ENCODE peak calls at places on chromosomes 13 and 19, in ten cellular contexts. G is bronchial epithelial cell, B is transverse colon, S is foreskin fibroblast, K is endothelial cell, F is MCF 10A, E is AG10803, X is A549, W is sigmoid colon, A is glutamatergic neuron. H is an unnamed sample.

GRCh38 chr13:110445183-110445582 is 116.3 kb downstream of the RAB20 start:
- DNase-seq in G (peak), B (no peak), S (peak), K (no peak), F (peak), E (peak), X (no peak), W (no peak), A (no peak), H (no peak)

GRCh38 chr19:53424968-53425597 is 6.7 kb upstream of the ZNF761 start:
- DNase-seq in G (peak), B (peak), S (peak), K (peak), F (peak), E (peak), X (no peak), W (peak), A (peak), H (no peak)

GRCh38 chr19:43618921-43619261 is 538 bp downstream of the ZNF428 start:
- DNase-seq in G (no peak), B (no peak), S (no peak), K (peak), F (no peak), E (no peak), X (peak), W (no peak), A (peak), H (no peak)

GRCh38 chr13:97422118-97423054 is 11.6 kb upstream of the RAP2A start:
- DNase-seq in G (no peak), B (no peak), S (no peak), K (no peak), F (no peak), E (no peak), X (no peak), W (no peak), A (no peak), H (no peak)

GRCh38 chr19:39403331-39404312 is 3.0 kb upstream of the ZFP36 start:
- DNase-seq in G (peak), B (peak), S (peak), K (peak), F (peak), E (peak), X (peak), W (peak), A (peak), H (no peak)

GRCh38 chr13:72258340-72258981 is 391.5 kb upstream of the DACH1 start:
- DNase-seq in G (no peak), B (no peak), S (no peak), K (peak), F (no peak), E (no peak), X (no peak), W (no peak), A (peak), H (no peak)

GRCh38 chr19:1079566-1080111 is 12.7 kb downstream of the ARHGAP45 start:
- DNase-seq in G (no peak), B (peak), S (no peak), K (no peak), F (no peak), E (no peak), X (no peak), W (no peak), A (no peak), H (peak)

GRCh38 chr19:48095637-48096175 is 14.9 kb downstream of the PLA2G4C start:
- DNase-seq in G (no peak), B (no peak), S (peak), K (no peak), F (no peak), E (peak), X (no peak), W (no peak), A (no peak), H (no peak)

GRCh38 chr19:14383898-14384669 is 2.8 kb downstream of the ADGRE5 start:
- DNase-seq in G (peak), B (peak), S (peak), K (no peak), F (peak), E (peak), X (no peak), W (peak), A (no peak), H (no peak)

GRCh38 chr13:75214846-75215245 is 267.1 kb downstream of the TBC1D4 start:
- DNase-seq in G (peak), B (no peak), S (no peak), K (no peak), F (no peak), E (no peak), X (no peak), W (no peak), A (no peak), H (no peak)

GRCh38 chr19:19410553-19411550 is 5.4 kb downstream of the GATAD2A start:
- DNase-seq in G (no peak), B (no peak), S (peak), K (no peak), F (no peak), E (no peak), X (no peak), W (no peak), A (no peak), H (no peak)

GRCh38 chr19:54955356-54955755 is 8.0 kb upstream of the NLRP7 start:
- DNase-seq in G (no peak), B (no peak), S (no peak), K (no peak), F (peak), E (no peak), X (no peak), W (no peak), A (no peak), H (no peak)

GRCh38 chr19:38665219-38665931 is 17.9 kb downstream of the ACTN4 start:
- DNase-seq in G (no peak), B (no peak), S (no peak), K (no peak), F (no peak), E (no peak), X (no peak), W (no peak), A (no peak), H (no peak)

GRCh38 chr19:46371371-46371901 is 24.5 kb downstream of the PPP5C start:
- DNase-seq in G (peak), B (no peak), S (peak), K (peak), F (no peak), E (no peak), X (no peak), W (peak), A (no peak), H (peak)
- TF ChIP-seq CTCF in G (no peak), B (no peak), S (no peak), K (no peak), F (no peak), E (no peak), X (no peak), W (no peak), A (no peak), H (peak)

DNA sequence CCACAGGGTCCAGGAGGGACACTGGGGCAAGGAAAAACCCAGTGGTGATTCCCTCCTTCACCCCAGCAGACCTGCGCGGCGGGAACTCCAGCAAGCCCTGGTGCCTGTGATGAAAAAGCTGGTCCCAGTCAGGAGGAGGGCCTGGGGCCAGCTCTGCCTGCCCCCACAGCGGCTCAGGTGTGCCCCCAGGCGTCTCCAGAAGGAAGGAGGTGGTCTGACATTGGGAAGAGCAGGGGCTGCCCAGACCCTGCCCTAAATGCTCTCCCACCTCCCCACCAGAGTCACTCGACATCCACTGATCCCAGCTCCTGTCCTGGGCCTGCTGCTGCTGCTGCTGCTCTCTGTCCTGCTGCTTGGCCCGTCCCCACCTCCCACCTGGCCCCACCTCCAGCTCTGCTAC is 6.2 kb downstream of the PTH2 start:
- DNase-seq in G (no peak), B (no peak), S (no peak), K (no peak), F (no peak), E (no peak), X (no peak), W (no peak), A (no peak), H (no peak)
- TF ChIP-seq CTCF in G (no peak), B (no peak), S (no peak), K (no peak), F (no peak), E (no peak), X (no peak), W (no peak), A (no peak), H (no peak)

GRCh38 chr13:63124863-63125262 is 1709.2 kb upstream of the PCDH20 start:
- DNase-seq in G (peak), B (no peak), S (peak), K (no peak), F (peak), E (peak), X (no peak), W (no peak), A (no peak), H (no peak)
- TF ChIP-seq CTCF in G (no peak), B (no peak), S (peak), K (peak), F (peak), E (peak), X (peak), W (peak), A (peak), H (peak)

GRCh38 chr19:41887711-41888382 is 4.9 kb downstream of the ARHGEF1 start:
- DNase-seq in G (peak), B (peak), S (peak), K (no peak), F (peak), E (no peak), X (no peak), W (no peak), A (no peak), H (no peak)
- TF ChIP-seq CTCF in G (peak), B (peak), S (no peak), K (no peak), F (peak), E (no peak), X (no peak), W (no peak), A (no peak), H (no peak)

GRCh38 chr13:77489566-77490337 is 45.8 kb upstream of the SCEL start:
- DNase-seq in G (no peak), B (no peak), S (no peak), K (no peak), F (no peak), E (no peak), X (no peak), W (no peak), A (no peak), H (no peak)

GRCh38 chr13:77494226-77494625 is 41.3 kb upstream of the SCEL start:
- DNase-seq in G (no peak), B (no peak), S (no peak), K (no peak), F (no peak), E (no peak), X (no peak), W (no peak), A (no peak), H (no peak)

GRCh38 chr13:77492982-77493381 is 42.5 kb upstream of the SCEL start:
- DNase-seq in G (peak), B (no peak), S (peak), K (no peak), F (peak), E (no peak), X (no peak), W (no peak), A (no peak), H (no peak)
- TF ChIP-seq CTCF in G (peak), B (no peak), S (peak), K (no peak), F (peak), E (peak), X (peak), W (peak), A (no peak), H (peak)

DNA sequence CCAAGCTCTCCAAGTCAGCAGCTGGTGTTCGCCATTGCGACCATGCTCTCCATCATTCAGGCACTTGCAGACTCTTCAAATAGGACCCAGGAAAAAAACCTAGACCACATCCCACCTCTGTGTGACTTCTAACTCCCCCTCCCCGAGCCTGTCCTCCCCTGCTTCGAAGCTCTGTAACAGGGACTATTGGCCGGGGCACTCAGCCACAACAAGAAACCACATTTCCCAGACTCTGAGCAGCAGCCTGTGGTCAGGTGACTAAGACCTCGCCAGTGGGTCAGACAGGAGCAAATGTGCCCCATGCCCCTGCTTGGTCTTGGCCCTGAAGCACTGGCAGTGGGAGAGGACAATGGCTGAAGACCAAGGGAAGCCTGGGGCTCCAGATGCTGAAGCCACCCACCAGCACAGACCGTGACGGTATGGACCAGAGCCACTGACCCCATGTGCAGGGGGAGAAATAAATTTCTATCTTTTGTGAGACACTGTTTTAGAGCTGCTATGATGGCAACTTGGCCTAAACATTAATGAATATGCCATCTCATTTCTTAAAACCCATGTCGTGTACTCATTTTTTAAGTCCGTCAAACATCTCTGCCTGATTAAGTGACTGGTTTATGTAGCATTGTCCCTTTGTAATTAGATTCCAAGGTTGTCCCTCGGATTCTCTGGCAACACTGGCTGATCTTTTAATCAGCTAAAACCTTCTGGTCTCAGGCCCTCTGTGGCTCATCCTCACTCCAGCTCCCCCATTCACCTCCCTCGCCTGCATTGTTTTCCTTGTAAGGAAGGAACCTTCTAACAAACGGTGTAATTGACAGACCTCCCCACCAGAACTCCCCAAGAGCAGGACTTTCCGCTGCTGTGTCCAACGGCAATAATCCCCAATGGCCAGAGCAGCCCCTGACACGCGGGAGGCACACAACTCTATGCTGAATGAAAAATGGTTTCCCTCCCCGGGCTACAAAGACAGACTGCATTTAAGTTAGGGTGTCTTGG is 98.5 kb downstream of the STK24 start:
- DNase-seq in G (no peak), B (no peak), S (peak), K (peak), F (peak), E (peak), X (no peak), W (no peak), A (no peak), H (no peak)
- TF ChIP-seq CTCF in G (no peak), B (no peak), S (no peak), K (no peak), F (no peak), E (no peak), X (no peak), W (no peak), A (no peak), H (no peak)

DNA sequence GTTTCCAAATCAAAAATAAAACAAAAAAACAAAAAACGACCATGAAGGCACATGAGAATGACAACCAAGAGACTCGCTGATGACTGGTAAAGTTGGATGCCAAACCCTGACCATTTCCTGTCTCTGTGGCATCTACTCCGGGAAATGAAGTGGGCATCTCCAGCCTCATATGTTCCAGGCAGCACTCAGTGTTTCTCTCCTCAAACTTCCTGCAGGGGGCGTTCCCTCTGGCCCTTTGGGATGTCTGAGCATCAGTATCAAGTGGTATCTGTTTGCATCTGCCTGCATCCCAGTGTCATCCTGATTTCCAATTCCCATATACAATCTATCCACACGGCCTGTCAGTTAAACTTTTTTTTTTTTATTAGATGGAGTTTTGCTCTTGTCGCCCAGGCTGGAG is 9.8 kb upstream of the SIGLEC12 start:
- DNase-seq in G (no peak), B (no peak), S (no peak), K (peak), F (peak), E (no peak), X (no peak), W (no peak), A (peak), H (no peak)
- TF ChIP-seq CTCF in G (no peak), B (peak), S (peak), K (peak), F (no peak), E (peak), X (no peak), W (no peak), A (peak), H (peak)

GRCh38 chr19:5536337-5536894 is 31.3 kb downstream of the TINCR start:
- DNase-seq in G (peak), B (no peak), S (peak), K (peak), F (peak), E (peak), X (peak), W (peak), A (peak), H (no peak)

GRCh38 chr19:5530701-5531100 is 37.1 kb downstream of the TINCR start:
- DNase-seq in G (no peak), B (no peak), S (no peak), K (no peak), F (no peak), E (no peak), X (no peak), W (no peak), A (no peak), H (no peak)

GRCh38 chr19:5533257-5533656 is 34.5 kb downstream of the TINCR start:
- DNase-seq in G (no peak), B (no peak), S (no peak), K (no peak), F (no peak), E (no peak), X (no peak), W (no peak), A (no peak), H (no peak)

GRCh38 chr19:5537870-5538269 is 29.9 kb downstream of the TINCR start:
- DNase-seq in G (no peak), B (no peak), S (no peak), K (no peak), F (no peak), E (no peak), X (no peak), W (no peak), A (no peak), H (no peak)

DNA sequence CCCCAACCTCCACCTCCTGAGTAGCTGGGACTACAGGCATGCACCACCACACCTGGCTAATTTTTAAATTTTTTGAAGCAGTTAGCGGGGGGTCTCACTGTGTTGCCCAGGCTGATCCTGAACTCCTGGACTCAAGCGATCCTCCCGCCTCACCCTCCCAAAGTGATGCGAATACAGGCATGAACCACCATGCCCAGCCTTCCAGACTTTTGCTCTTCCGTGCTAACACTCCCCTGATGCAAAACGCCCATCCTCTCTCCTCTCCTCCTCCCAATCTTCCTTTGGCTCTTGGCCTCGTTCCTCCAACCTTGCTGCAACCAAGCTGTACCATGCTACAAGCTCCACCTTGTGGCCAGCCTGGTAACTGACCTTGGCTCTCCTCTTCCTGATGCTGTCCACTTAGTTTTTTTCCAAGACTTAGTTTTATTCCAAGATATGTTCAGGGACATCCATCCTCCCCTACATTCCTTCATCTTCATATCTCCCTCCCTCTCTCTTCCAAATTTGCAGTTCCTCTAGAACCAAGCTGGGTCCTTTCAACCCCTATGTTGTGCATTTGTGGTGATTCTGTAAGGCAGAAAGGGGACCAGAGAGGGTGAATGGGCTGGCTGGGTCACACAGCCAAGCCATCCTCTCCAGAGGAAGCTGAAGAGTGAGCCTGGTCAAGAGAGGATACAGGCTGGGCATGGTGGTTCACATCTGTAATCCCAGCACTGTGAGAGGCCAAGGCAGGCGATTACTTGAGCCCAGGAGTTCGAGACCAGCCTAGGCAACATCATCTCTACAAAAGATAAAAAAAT is 32.8 kb downstream of the TINCR start:
- DNase-seq in G (no peak), B (no peak), S (peak), K (peak), F (no peak), E (no peak), X (no peak), W (no peak), A (peak), H (no peak)
- TF ChIP-seq CTCF in G (peak), B (peak), S (peak), K (peak), F (peak), E (peak), X (peak), W (no peak), A (peak), H (peak)

GRCh38 chr13:91349992-91350911 is 2.8 kb downstream of the MIR17HG start:
- DNase-seq in G (no peak), B (no peak), S (no peak), K (no peak), F (no peak), E (no peak), X (no peak), W (no peak), A (no peak), H (no peak)

GRCh38 chr13:91351980-91352379 is 4.5 kb downstream of the MIR17HG start:
- DNase-seq in G (no peak), B (no peak), S (no peak), K (no peak), F (no peak), E (no peak), X (no peak), W (no peak), A (no peak), H (no peak)

GRCh38 chr13:91353494-91353893 is 6.0 kb downstream of the MIR17HG start:
- DNase-seq in G (no peak), B (no peak), S (no peak), K (no peak), F (no peak), E (no peak), X (no peak), W (no peak), A (no peak), H (no peak)

GRCh38 chr13:91348906-91349435 is 1.5 kb downstream of the MIR17HG start:
- DNase-seq in G (peak), B (peak), S (peak), K (peak), F (peak), E (peak), X (no peak), W (peak), A (peak), H (peak)

GRCh38 chr13:91351123-91351522 is 3.6 kb downstream of the MIR17HG start:
- DNase-seq in G (no peak), B (no peak), S (no peak), K (no peak), F (no peak), E (no peak), X (no peak), W (no peak), A (no peak), H (no peak)
- TF ChIP-seq CTCF in G (no peak), B (no peak), S (no peak), K (no peak), F (no peak), E (no peak), X (no peak), W (no peak), A (no peak), H (no peak)